ENCODE peak calls at places on chromosomes 3 and 15, in seven cellular contexts. I is right atrium auricular region; O is cardiac muscle cell; F is Peyer's patch; D is upper lobe of right lung; T is SJSA1; A is CD8-positive, alpha-beta memory T cell. M is an unnamed sample.
A peak's percentile ranks its signal among the peaks of the same experiment; 100 is the strongest.

GRCh38 chr3:121834079-121834730 is 655 bp downstream of the IQCB1 start:
- DNase-seq in I (no peak), O (peak; percentile 26), F (peak; percentile 49), D (no peak), T (no peak), A (no peak), M (peak; percentile 31)

GRCh38 chr3:65854606-65855304 is 184.0 kb downstream of the MAGI1 start:
- DNase-seq in I (no peak), O (no peak), F (peak; percentile 72), D (no peak), T (no peak), A (no peak), M (peak; percentile 74)

GRCh38 chr3:103440539-103441113 is 1005.8 kb downstream of the ZPLD1 start:
- DNase-seq in I (no peak), O (peak; percentile 2), F (no peak), D (no peak), T (no peak), A (no peak), M (peak; percentile 1)

GRCh38 chr3:157824281-157824680 is 281.9 kb downstream of the SHOX2 start:
- DNase-seq in I (no peak), O (no peak), F (no peak), D (no peak), T (no peak), A (no peak), M (no peak)

GRCh38 chr15:61038387-61038786 is 190.7 kb downstream of the RORA start:
- DNase-seq in I (peak; percentile 74), O (no peak), F (no peak), D (no peak), T (no peak), A (no peak), M (peak; percentile 5)

GRCh38 chr15:59388670-59389069 is 16.0 kb upstream of the MYO1E start:
- DNase-seq in I (no peak), O (no peak), F (no peak), D (no peak), T (no peak), A (no peak), M (no peak)

GRCh38 chr3:159948423-159949140 is 40.1 kb upstream of the IL12A start:
- DNase-seq in I (no peak), O (no peak), F (no peak), D (no peak), T (no peak), A (no peak), M (no peak)

GRCh38 chr3:122903171-122903570 is 108.3 kb downstream of the SLC49A4 start:
- DNase-seq in I (no peak), O (no peak), F (no peak), D (no peak), T (no peak), A (no peak), M (no peak)

GRCh38 chr3:136023264-136023978 is 57.9 kb downstream of the PPP2R3A start:
- DNase-seq in I (no peak), O (peak; percentile 44), F (no peak), D (no peak), T (no peak), A (no peak), M (no peak)

GRCh38 chr3:136678981-136679380 is 73.2 kb downstream of the STAG1 start:
- DNase-seq in I (no peak), O (no peak), F (no peak), D (no peak), T (no peak), A (no peak), M (no peak)

GRCh38 chr3:186374370-186374769 is 12.3 kb upstream of the DGKG start:
- DNase-seq in I (no peak), O (no peak), F (no peak), D (no peak), T (no peak), A (no peak), M (no peak)

GRCh38 chr3:107994181-107994580 is 96.7 kb downstream of the CD47 start:
- DNase-seq in I (no peak), O (no peak), F (no peak), D (no peak), T (no peak), A (no peak), M (no peak)

GRCh38 chr15:41492597-41493204 is 973 bp upstream of the ITPKA start:
- DNase-seq in I (no peak), O (no peak), F (no peak), D (no peak), T (no peak), A (no peak), M (no peak)

GRCh38 chr15:80854104-80854503 is 74.9 kb downstream of the CEMIP start:
- DNase-seq in I (no peak), O (no peak), F (no peak), D (no peak), T (no peak), A (no peak), M (no peak)

GRCh38 chr3:113532698-113533533 is 561 bp downstream of the SIDT1 start:
- DNase-seq in I (no peak), O (peak; percentile 28), F (peak; percentile 68), D (no peak), T (no peak), A (peak; percentile 70), M (peak; percentile 31)

GRCh38 chr3:66598168-66598567 is 97.3 kb upstream of the LRIG1 start:
- DNase-seq in I (no peak), O (no peak), F (no peak), D (no peak), T (no peak), A (no peak), M (no peak)

GRCh38 chr15:73924258-73924921 is 1.9 kb upstream of the LOXL1 start:
- DNase-seq in I (peak; percentile 77), O (no peak), F (no peak), D (no peak), T (no peak), A (no peak), M (no peak)
- H3K27ac ChIP-seq in I (peak overlapping the region; percentile 80), O (no peak overlapping the region), F (peak overlapping the region; percentile 57), D (peak overlapping the region; percentile 52), T (peak overlapping the region; percentile 43), A (no peak overlapping the region), M (peak overlapping the region; percentile 43)

DNA sequence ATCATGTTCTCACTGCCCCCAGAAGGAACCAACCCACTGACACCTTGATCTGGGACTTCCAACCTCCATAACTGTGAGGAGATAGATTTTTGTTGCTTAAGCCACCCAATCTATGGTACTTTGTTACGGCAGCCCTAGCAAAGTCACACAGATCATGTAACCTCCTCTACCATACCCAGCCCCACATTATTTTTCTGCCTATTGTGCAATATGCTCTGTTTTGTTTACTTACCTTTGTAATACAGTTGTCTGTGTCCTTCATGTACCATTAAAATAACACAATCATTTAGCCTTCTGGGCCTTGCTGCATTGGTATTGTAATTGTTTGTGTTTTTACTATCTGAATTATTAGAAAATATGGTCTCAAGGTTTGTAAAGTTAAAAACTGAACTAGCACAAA is 16.1 kb downstream of the NDN start:
- DNase-seq in I (no peak), O (no peak), F (no peak), D (no peak), T (no peak), A (no peak), M (no peak)
- H3K4me1 ChIP-seq in I (no peaks in the 10 kb centered on the region), O (no peaks in the 10 kb centered on the region), F (no peaks in the 10 kb centered on the region), D (no peaks in the 10 kb centered on the region), T (no peaks in the 10 kb centered on the region), A (no peaks in the 10 kb centered on the region), M (no peaks in the 10 kb centered on the region)

DNA sequence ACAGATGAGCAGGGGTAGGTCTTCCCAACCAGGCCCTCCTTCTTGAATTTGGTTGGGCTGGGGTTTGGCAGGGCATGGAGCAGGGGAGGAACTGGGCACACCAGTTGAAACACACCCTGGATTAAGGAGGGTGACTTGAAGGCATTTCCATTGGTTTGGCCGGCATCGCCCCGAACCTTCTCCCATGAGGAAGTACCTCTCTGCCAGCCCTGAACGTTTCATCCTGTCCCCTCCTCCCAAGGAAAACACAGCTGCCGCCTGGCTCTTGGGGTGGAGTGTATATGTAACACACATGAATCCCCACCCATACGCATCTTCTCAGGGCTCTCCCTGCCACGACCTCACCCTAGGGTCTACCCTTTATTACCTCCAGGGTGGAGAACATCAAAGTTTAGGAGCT is 14.6 kb downstream of the UBAP1L start:
- DNase-seq in I (no peak), O (no peak), F (no peak), D (no peak), T (no peak), A (no peak), M (peak; percentile 37)
- H3K27ac ChIP-seq in I (no peak overlapping the region), O (no peak overlapping the region), F (no peak overlapping the region), D (no peak overlapping the region), T (no peak overlapping the region), A (no peak overlapping the region), M (no peak overlapping the region)

DNA sequence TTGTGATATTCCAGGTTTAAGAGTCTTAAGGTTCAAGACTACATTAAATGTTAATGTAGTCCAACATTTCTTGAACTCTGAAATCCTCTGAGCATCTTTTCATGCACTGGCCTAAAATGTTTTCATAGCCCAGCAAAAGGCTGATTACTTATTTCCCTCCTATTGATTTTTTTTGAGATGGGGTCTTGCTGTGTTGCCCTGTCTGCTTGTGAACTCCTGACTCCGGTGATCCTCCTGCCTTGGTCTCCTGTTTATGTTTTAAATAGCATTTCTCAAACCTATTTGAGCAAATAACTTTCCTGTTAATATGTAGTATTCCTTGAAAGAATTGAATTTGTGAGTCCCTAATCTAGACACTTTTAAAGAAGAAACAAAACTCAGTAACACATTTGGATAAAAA is 133.5 kb downstream of the IGF1R start:
- DNase-seq in I (no peak), O (no peak), F (no peak), D (no peak), T (no peak), A (no peak), M (no peak)
- H3K4me1 ChIP-seq in I (no peaks in the 10 kb centered on the region), O (peaks cover 24% of the 10 kb centered on the region), F (no peaks in the 10 kb centered on the region), D (peaks cover 34% of the 10 kb centered on the region), T (peaks cover 8% of the 10 kb centered on the region), A (peaks cover 20% of the 10 kb centered on the region), M (peaks cover 5% of the 10 kb centered on the region)